ENCODE peak calls at places on chromosomes 16 and 17, in nine cellular contexts. J is H9, P is body of pancreas, M is ascending aorta, X is nephron progenitor cell, L is WTC11, U is K562, C is choroid plexus epithelial cell, E is dorsolateral prefrontal cortex. G is an unnamed sample.

GRCh38 chr16:23113185-23113584 is 36.1 kb downstream of the USP31 start:
- DNase-seq in M (no peak), X (no peak), J (no peak), L (no peak), P (no peak), E (no peak), C (no peak), U (no peak), G (no peak)

GRCh38 chr16:17448640-17449638 is 21.8 kb downstream of the XYLT1 start:
- DNase-seq in J (no peak), P (no peak), L (no peak), E (no peak), M (no peak), U (no peak), C (no peak), X (no peak), G (no peak)

GRCh38 chr17:68248199-68248825 is 469 bp downstream of the AMZ2 start:
- DNase-seq in P (no peak), L (no peak), C (peak), X (no peak), U (peak), E (peak), J (no peak), M (no peak), G (no peak)

GRCh38 chr17:74569392-74570003 is 2.2 kb upstream of the CD300H start:
- DNase-seq in L (no peak), M (peak), J (peak), C (peak), X (no peak), E (peak), U (peak), P (peak), G (peak)

GRCh38 chr17:71269201-71269600 is 851.6 kb upstream of the SOX9 start:
- DNase-seq in L (no peak), U (no peak), M (no peak), J (no peak), C (no peak), E (no peak), P (no peak), X (no peak), G (no peak)

GRCh38 chr17:564526-564925 is 150.1 kb downstream of the VPS53 start:
- DNase-seq in J (no peak), E (no peak), M (no peak), U (no peak), P (no peak), C (no peak), X (no peak), L (no peak), G (no peak)

GRCh38 chr16:50265716-50266336 is 525 bp upstream of the ADCY7 start:
- DNase-seq in E (no peak), X (no peak), L (no peak), U (no peak), J (no peak), M (no peak), P (no peak), C (no peak), G (no peak)

GRCh38 chr17:52419256-52419655 is 260.7 kb upstream of the CA10 start:
- DNase-seq in U (no peak), P (peak), E (no peak), J (no peak), X (no peak), M (no peak), C (no peak), L (no peak), G (no peak)

GRCh38 chr17:50686494-50687199 is 21.1 kb downstream of the ANKRD40 start:
- DNase-seq in L (no peak), J (no peak), P (peak), U (no peak), E (no peak), M (peak), X (no peak), C (no peak), G (peak)

GRCh38 chr16:87712184-87712822 is 53.5 kb downstream of the KLHDC4 start:
- DNase-seq in U (no peak), L (no peak), J (no peak), C (no peak), E (no peak), P (no peak), M (no peak), X (no peak), G (no peak)

GRCh38 chr17:19752216-19753048 is 4.3 kb upstream of the ALDH3A1 start:
- DNase-seq in U (no peak), E (peak), M (no peak), J (no peak), C (no peak), P (no peak), X (no peak), L (no peak), G (no peak)

GRCh38 chr17:75059369-75060345 is 12.6 kb downstream of the KCTD2 start:
- DNase-seq in P (no peak), M (no peak), U (peak), C (peak), J (no peak), E (peak), X (no peak), L (no peak), G (no peak)

GRCh38 chr17:74840500-74840899 is 19.2 kb downstream of the GRIN2C start:
- DNase-seq in M (no peak), E (no peak), U (no peak), C (no peak), J (peak), P (no peak), X (no peak), L (no peak), G (no peak)

GRCh38 chr17:4944163-4944553 is 4.1 kb downstream of the RNF167 start:
- DNase-seq in J (peak), E (no peak), P (no peak), X (no peak), L (no peak), M (no peak), C (no peak), U (no peak), G (no peak)

GRCh38 chr17:76107507-76107906 is 3.9 kb upstream of the EXOC7 start:
- DNase-seq in L (no peak), E (no peak), C (peak), P (no peak), X (no peak), M (no peak), U (peak), J (no peak), G (no peak)
- TF ChIP-seq CTCF in L (no peak), E (no peak), C (no peak), P (peak), X (no peak), M (no peak), U (peak), J (peak), G (no peak)

GRCh38 chr16:80667258-80667560 is 126.4 kb downstream of the DYNLRB2 start:
- DNase-seq in C (no peak), U (no peak), E (no peak), M (no peak), J (no peak), P (no peak), X (no peak), L (no peak), G (no peak)
- TF ChIP-seq CTCF in C (no peak), U (no peak), E (no peak), M (no peak), J (no peak), P (no peak), X (no peak), L (no peak), G (no peak)

GRCh38 chr16:13426279-13426678 is 493.7 kb upstream of the ERCC4 start:
- DNase-seq in U (peak), L (peak), P (no peak), J (peak), X (no peak), M (no peak), C (no peak), E (no peak), G (no peak)
- TF ChIP-seq CTCF in U (peak), L (no peak), P (no peak), J (peak), X (no peak), M (no peak), C (no peak), E (no peak), G (no peak)

DNA sequence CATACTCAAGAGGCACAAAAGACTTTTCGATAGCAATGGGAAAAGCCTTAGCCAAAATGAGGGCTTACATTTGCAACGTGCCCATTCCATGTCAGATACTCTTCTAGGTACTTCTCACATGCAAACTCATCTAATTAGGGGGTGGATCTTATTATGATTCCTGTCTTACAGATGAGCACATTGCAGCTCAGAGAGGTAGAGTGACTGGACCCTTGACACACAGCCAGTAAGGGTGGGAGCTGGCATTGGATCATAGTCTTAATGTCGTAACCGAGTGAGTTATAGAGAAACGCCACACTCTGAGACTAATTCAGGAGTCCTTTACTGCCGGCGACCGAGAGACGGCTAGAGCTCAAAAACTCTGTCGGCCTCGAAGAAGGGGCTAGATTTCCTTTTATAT is 78.8 kb upstream of the GRIN2A start:
- DNase-seq in U (no peak), C (no peak), L (no peak), X (no peak), M (no peak), P (no peak), J (no peak), E (no peak), G (no peak)
- TF ChIP-seq CTCF in U (no peak), C (no peak), L (no peak), X (no peak), M (no peak), P (no peak), J (no peak), E (no peak), G (no peak)

GRCh38 chr17:82984751-82985435 is 94.5 kb upstream of the METRNL start:
- DNase-seq in P (no peak), J (no peak), L (no peak), M (no peak), X (no peak), C (no peak), U (no peak), E (no peak), G (no peak)
- TF ChIP-seq CTCF in P (no peak), J (no peak), L (no peak), M (no peak), X (no peak), C (no peak), U (no peak), E (no peak), G (no peak)

GRCh38 chr17:72984925-72985322 is 107.6 kb downstream of the SLC39A11 start:
- DNase-seq in M (no peak), E (no peak), U (no peak), X (no peak), L (no peak), J (no peak), P (no peak), C (peak), G (peak)

GRCh38 chr17:72984145-72984924 is 108.2 kb downstream of the SLC39A11 start:
- DNase-seq in X (no peak), U (no peak), P (no peak), C (peak), E (no peak), M (no peak), J (no peak), L (no peak), G (peak)

GRCh38 chr17:72987166-72987565 is 105.3 kb downstream of the SLC39A11 start:
- DNase-seq in J (no peak), X (no peak), C (no peak), U (no peak), L (no peak), P (no peak), E (no peak), M (no peak), G (no peak)

GRCh38 chr17:72988451-72988850 is 104.0 kb downstream of the SLC39A11 start:
- DNase-seq in L (no peak), P (no peak), X (no peak), E (no peak), J (no peak), U (no peak), C (no peak), M (no peak), G (no peak)

DNA sequence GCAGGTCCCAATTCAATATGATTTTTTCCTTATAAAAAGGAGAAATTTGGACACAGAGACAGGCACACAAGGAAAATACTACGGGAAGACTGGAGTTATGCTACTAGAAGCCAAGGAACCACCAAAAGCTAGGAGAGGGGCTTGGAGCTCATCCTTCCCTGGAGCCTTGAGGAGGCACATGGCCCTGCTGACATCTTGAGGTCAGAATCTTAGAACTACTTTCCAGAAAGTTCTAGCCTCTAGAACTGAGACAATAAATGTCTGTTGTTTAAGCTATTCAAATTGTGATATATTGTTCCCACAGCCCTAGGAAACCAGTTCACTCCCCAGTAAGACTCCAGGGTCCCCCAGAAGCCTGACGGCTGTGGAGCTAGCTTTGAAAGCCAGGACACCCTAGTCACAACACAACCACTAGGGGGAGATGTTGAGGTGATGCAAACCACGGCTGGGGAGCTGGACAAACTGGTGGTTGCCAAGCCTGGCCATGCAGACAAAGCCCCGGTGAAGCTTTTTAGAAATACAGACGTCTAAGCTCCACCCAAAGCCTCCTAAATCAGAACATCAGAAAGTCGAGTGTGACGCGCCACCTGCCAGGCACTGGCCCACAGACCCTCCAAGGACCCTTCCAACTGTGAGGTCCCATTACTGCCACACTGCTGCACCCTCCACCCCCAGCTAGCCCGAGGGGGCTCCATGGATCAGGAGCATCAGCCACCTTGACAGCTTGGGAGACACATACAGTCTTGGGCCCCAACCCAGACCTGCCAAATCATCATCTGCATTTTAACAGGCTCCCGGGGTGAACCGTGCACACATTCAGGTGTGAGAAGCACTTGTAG is 106.4 kb downstream of the SLC39A11 start:
- DNase-seq in U (peak), C (peak), X (peak), P (peak), M (no peak), J (peak), E (peak), L (peak), G (peak)
- TF ChIP-seq CTCF in U (peak), C (peak), X (peak), P (peak), M (peak), J (peak), E (peak), L (peak), G (peak)

G was measured in Calu3.